ENCODE peak calls at places on chromosomes 4 and X, in nine cellular contexts. S, R, P, M, B, E, N, K and T are unnamed samples. For H3K4me1, the result is how much of the 10 kb centered on the place peaks cover.

GRCh38 chrX:155645180-155645579 is 32.4 kb upstream of the TMLHE start:
- DNase-seq in S (no peak), R (no peak), P (no peak), M (no peak), B (no peak), E (no peak), N (no peak), K (no peak), T (no peak)

GRCh38 chrX:118325453-118325852 is 20.5 kb upstream of the WDR44 start:
- DNase-seq in S (no peak), R (no peak), P (no peak), M (no peak), B (no peak), E (peak), N (no peak), K (no peak), T (no peak)

GRCh38 chrX:69503835-69504625 is at the start of gene NALF2:
- DNase-seq in S (peak), R (no peak), P (peak), M (peak), B (peak), E (peak), N (no peak), K (no peak), T (no peak)

GRCh38 chrX:129478516-129478915 is 44.8 kb downstream of the SMARCA1 start:
- DNase-seq in S (no peak), R (peak), P (no peak), M (no peak), B (no peak), E (no peak), N (no peak), K (no peak), T (no peak)

GRCh38 chrX:24294619-24295018 is 19.2 kb downstream of the SUPT20HL2 start:
- DNase-seq in S (no peak), R (no peak), P (peak), M (no peak), B (no peak), E (peak), N (no peak), K (no peak), T (no peak)

GRCh38 chrX:129577473-129577872 is 37.4 kb downstream of the OCRL start:
- DNase-seq in S (no peak), R (no peak), P (peak), M (no peak), B (no peak), E (peak), N (no peak), K (no peak), T (no peak)

GRCh38 chr4:145773581-145774234 is 93.8 kb downstream of the C4orf51 start:
- DNase-seq in S (no peak), R (peak), P (no peak), M (no peak), B (no peak), E (no peak), N (peak), K (no peak), T (no peak)

GRCh38 chrX:17020828-17021821 is 74.7 kb downstream of the REPS2 start:
- DNase-seq in S (no peak), R (no peak), P (no peak), M (no peak), B (no peak), E (no peak), N (no peak), K (no peak), T (no peak)

GRCh38 chrX:67503004-67503403 is 40.8 kb upstream of the AR start:
- DNase-seq in S (no peak), R (no peak), P (no peak), M (no peak), B (no peak), E (no peak), N (no peak), K (no peak), T (no peak)

GRCh38 chr4:47836655-47837581 is 949 bp downstream of the CORIN start:
- DNase-seq in S (peak), R (peak), P (peak), M (peak), B (no peak), E (peak), N (peak), K (peak), T (peak)

GRCh38 chr4:83890816-83891215 is 354.9 kb downstream of the GPAT3 start:
- DNase-seq in S (no peak), R (no peak), P (no peak), M (no peak), B (no peak), E (no peak), N (no peak), K (no peak), T (no peak)

GRCh38 chr4:53775381-53775780 is 184.1 kb upstream of the LNX1 start:
- DNase-seq in S (no peak), R (no peak), P (no peak), M (no peak), B (no peak), E (no peak), N (peak), K (no peak), T (no peak)

GRCh38 chrX:24659106-24659505 is 12.0 kb upstream of the PCYT1B start:
- DNase-seq in S (no peak), R (no peak), P (no peak), M (no peak), B (no peak), E (no peak), N (no peak), K (no peak), T (no peak)

DNA sequence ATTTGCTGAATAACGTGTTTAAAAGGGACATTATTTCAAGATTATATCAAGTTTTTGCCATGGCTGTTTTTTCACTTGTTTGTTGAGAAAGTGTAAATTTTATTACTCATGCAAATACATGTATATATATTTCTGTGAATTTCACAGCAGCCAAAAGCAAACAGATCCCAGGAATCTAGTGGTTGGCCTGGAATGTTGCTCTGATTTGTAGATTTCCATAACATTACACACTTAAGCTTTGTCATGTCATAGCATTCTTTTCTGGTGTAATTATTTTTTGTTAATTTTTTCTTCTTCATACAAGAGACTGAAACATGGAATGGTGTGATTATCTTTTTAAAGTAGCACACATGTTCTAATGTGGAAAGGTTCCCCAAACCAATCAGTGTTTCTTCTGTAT is 20.1 kb downstream of the RUFY3 start:
- DNase-seq in S (no peak), R (no peak), P (no peak), M (no peak), B (no peak), E (no peak), N (no peak), K (no peak), T (no peak)
- H3K4me1 ChIP-seq in S (under half), R (under half), P (under half), M (under half), B (under half), E (under half), N (under half), K (under half), T (under half)

GRCh38 chrX:147911192-147912022 is at the start of gene FMR1:
- DNase-seq in S (peak), R (peak), P (peak), M (peak), B (peak), E (peak), N (peak), K (peak), T (peak)
- TF ChIP-seq POLR2A in S (no peak), R (peak), P (peak), M (no peak), B (no peak), E (peak), N (no peak), K (no peak), T (peak)

GRCh38 chr4:184423003-184423686 is 51.2 kb downstream of the IRF2 start:
- DNase-seq in S (no peak), R (no peak), P (no peak), M (no peak), B (no peak), E (no peak), N (no peak), K (no peak), T (no peak)

GRCh38 chr4:184422378-184422777 is 52.0 kb downstream of the IRF2 start:
- DNase-seq in S (no peak), R (no peak), P (no peak), M (no peak), B (no peak), E (no peak), N (no peak), K (no peak), T (no peak)

GRCh38 chr4:184424993-184425758 is 49.2 kb downstream of the IRF2 start:
- DNase-seq in S (no peak), R (no peak), P (no peak), M (no peak), B (no peak), E (no peak), N (no peak), K (no peak), T (no peak)

GRCh38 chr4:184421558-184422155 is 52.7 kb downstream of the IRF2 start:
- DNase-seq in S (no peak), R (no peak), P (no peak), M (no peak), B (no peak), E (no peak), N (no peak), K (no peak), T (no peak)

DNA sequence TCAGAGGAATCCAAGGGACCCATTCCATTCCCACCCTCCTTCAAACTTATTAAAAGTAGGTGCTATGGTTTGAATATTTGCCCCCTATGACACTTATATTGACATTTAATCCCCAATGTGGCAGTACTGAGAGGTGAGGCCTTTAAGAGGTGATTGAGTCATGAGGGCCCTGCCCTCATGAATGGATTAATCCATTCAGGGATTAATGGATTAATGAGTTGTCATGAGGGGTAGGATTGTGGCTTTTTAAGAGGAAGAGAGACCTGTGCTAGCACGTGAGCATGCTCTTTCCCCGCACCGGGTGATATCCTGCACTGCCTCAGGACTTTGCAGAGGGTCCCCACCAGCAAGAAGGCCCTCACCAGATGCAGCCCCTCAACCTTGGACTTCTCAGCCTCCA is 50.1 kb downstream of the IRF2 start:
- DNase-seq in S (no peak), R (no peak), P (no peak), M (no peak), B (no peak), E (no peak), N (no peak), K (no peak), T (no peak)
- H3K4me1 ChIP-seq in S (under half), R (under half), P (under half), M (under half), B (under half), E (under half), N (under half), K (under half), T (under half)

GRCh38 chrX:152917969-152918579 is 20.2 kb downstream of the ZNF185 start:
- DNase-seq in S (no peak), R (no peak), P (no peak), M (no peak), B (no peak), E (no peak), N (no peak), K (no peak), T (no peak)
- TF ChIP-seq POLR2A in S (no peak), R (no peak), P (no peak), M (no peak), B (no peak), E (no peak), N (no peak), K (no peak), T (no peak)

GRCh38 chr4:87045659-87046058 is 110.8 kb downstream of the AFF1 start:
- DNase-seq in S (no peak), R (no peak), P (no peak), M (no peak), B (no peak), E (no peak), N (peak), K (no peak), T (no peak)
- H3K4me1 ChIP-seq in S (under half), R (half or more), P (half or more), M (under half), B (under half), E (under half), N (half or more), K (under half), T (half or more)

GRCh38 chr4:125085-125820 is 952 bp downstream of the ZNF718 start:
- DNase-seq in S (peak), R (no peak), P (no peak), M (no peak), B (no peak), E (peak), N (no peak), K (peak), T (no peak)

GRCh38 chr4:120616-121015 is 3.7 kb upstream of the ZNF718 start:
- DNase-seq in S (no peak), R (no peak), P (no peak), M (no peak), B (no peak), E (no peak), N (no peak), K (no peak), T (no peak)

GRCh38 chr4:121408-122084 is 2.8 kb upstream of the ZNF718 start:
- DNase-seq in S (peak), R (no peak), P (no peak), M (no peak), B (no peak), E (no peak), N (no peak), K (no peak), T (no peak)

GRCh38 chr4:125833-126232 is 1.5 kb downstream of the ZNF718 start:
- DNase-seq in S (no peak), R (no peak), P (no peak), M (no peak), B (no peak), E (no peak), N (no peak), K (no peak), T (no peak)

DNA sequence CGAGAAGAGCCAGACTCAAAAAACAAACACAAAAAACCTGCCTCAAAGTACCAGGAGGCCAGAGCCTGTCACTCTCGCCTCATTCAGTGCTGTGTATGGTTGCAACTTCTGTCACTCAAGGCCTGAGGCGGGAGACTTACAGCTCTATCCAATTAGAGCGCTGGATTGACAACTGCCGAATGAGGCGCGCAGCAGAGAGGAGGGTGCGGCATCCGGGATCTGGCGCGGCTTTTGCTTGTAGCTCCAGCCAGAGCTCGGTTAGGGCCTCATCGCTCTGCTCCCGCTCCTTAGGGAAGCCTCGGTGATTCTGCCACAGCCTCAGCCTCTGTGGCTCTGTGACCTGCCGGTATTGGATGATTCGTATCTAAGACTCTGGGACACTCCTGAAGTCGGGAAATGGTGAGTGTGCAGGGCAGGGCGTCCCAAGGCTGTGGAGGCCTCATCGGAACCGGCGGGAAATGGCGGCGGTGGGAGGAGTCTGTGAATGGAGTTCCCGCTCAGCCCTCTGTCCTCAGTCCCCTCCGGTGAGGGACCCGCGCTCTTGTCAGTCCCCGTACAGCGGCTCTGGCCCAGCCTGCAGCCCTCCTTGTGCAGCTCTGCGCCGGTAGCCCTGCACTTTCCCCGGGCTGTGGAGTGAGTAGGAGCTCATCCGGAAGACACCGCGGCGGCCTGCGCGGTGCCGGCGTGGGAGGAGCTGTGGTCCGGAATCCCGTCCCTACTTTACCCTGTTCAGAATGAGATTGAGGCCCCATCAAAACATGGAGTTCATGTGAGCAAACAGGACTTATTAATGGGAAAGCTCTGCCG is at the start of gene ZNF718:
- DNase-seq in S (peak), R (peak), P (peak), M (no peak), B (no peak), E (peak), N (peak), K (peak), T (peak)
- TF ChIP-seq POLR2A in S (peak), R (peak), P (peak), M (no peak), B (no peak), E (peak), N (no peak), K (peak), T (peak)

GRCh38 chr4:74967324-74967723 is 34.4 kb downstream of the PARM1 start:
- DNase-seq in S (peak), R (no peak), P (no peak), M (no peak), B (no peak), E (no peak), N (no peak), K (no peak), T (no peak)

GRCh38 chr4:74968456-74969164 is 35.7 kb downstream of the PARM1 start:
- DNase-seq in S (no peak), R (no peak), P (no peak), M (no peak), B (no peak), E (no peak), N (no peak), K (no peak), T (no peak)

GRCh38 chr4:74975082-74975481 is 42.2 kb downstream of the PARM1 start:
- DNase-seq in S (no peak), R (no peak), P (no peak), M (no peak), B (no peak), E (no peak), N (no peak), K (no peak), T (no peak)

GRCh38 chr4:74970577-74970976 is 37.7 kb downstream of the PARM1 start:
- DNase-seq in S (no peak), R (no peak), P (no peak), M (no peak), B (no peak), E (no peak), N (no peak), K (no peak), T (no peak)

DNA sequence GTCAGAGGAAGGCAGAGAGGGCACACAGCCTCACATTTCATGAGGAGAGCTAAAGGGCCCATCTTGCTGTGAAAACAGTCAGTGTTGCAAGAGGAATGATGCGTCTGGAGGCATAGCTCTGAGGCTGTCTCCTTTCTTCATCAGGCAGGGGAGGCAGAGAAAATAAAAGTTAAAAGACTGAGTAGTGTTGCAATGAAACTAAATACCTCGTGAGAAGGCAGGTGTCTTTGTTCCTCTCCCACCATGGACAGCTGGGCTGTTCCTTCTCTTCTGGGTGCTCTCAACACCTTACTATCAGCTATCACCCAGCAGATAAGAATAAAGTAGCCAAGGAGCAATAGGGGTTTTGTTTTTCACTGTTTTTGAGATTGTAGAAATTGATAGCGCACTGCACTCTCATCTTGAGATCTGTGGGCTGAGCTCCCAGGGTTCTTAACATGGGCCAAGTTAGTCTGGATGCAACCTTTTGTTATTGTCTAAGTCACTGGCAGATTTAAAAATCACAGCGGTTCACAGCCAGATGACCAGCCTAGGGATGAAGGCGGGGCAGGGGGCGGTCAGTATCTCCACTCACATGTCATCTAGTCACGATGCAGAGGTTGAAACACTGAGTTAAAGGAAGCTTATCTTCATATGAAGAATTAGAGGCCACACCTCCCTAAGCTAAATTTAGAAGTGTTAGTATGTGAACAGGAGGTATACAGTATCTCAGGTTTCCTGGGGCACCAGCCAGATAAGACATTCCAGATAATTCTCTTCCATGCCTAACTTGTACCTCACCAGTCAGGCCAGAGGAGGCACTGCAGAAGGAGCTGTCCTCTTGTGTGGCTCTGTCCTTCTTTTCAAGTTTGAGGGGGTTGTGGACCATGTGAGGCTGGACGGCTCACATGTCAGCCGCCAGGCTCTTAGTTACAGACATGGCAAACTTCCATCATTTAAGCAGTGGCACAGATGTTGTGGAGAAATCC is 36.9 kb downstream of the PARM1 start:
- DNase-seq in S (no peak), R (peak), P (no peak), M (no peak), B (no peak), E (peak), N (no peak), K (no peak), T (no peak)
- H3K4me1 ChIP-seq in S (under half), R (under half), P (under half), M (under half), B (under half), E (under half), N (under half), K (under half), T (under half)

GRCh38 chrX:7147978-7148824 is at the start of gene PUDP:
- DNase-seq in S (peak), R (peak), P (peak), M (peak), B (peak), E (peak), N (no peak), K (peak), T (peak)
- TF ChIP-seq POLR2A in S (peak), R (peak), P (peak), M (peak), B (no peak), E (peak), N (no peak), K (peak), T (no peak)

DNA sequence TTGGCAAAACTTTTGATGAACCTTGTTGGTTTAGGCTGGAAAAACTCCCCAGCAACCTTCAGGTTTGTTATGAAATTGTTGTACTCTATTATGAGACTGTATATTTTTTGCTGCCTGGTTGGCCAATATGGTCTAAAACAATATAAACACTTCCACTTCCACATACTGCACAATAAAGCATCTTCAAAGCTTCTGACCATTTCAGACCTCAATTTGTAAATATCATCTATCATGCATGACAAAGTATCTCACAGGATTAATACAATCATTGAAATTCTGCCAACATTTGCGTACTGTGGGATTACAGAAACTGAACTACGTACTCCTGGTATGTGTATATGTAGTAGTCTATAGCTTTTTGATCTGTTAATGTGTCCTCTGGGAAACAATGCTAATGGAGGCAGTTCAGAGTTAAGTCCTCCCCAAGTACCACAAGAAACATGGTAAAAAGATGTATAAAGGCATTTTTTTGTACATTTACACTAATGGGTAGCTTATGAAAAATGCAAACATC is 40.4 kb downstream of the GPC4 start:
- DNase-seq in S (no peak), R (no peak), P (no peak), M (no peak), B (no peak), E (no peak), N (no peak), K (no peak), T (no peak)
- H3K4me1 ChIP-seq in S (under half), R (under half), P (under half), M (under half), B (under half), E (under half), N (half or more), K (under half), T (under half)